ENCODE peak calls at places on chromosome 7, in five cellular contexts. One of them, this sample, is unnamed.

GRCh38 chr7:121279060-121279620 is 49.7 kb upstream of the WNT16 start:
- DNase-seq in left ventricle myocardium inferior: no peak
- DNase-seq in left cardiac atrium: no peak
- DNase-seq in PC-3: no peak
- DNase-seq in NB4: no peak
- DNase-seq in this sample: no peak

GRCh38 chr7:54811925-54812264 is 52.9 kb upstream of the SEC61G start:
- DNase-seq in left ventricle myocardium inferior: no peak
- DNase-seq in left cardiac atrium: no peak
- DNase-seq in PC-3: no peak
- DNase-seq in NB4: no peak
- DNase-seq in this sample: no peak

GRCh38 chr7:37128644-37129043 is 320.0 kb downstream of the ELMO1 start:
- DNase-seq in left ventricle myocardium inferior: no peak
- DNase-seq in left cardiac atrium: peak; percentile 28
- DNase-seq in PC-3: no peak
- DNase-seq in NB4: no peak
- DNase-seq in this sample: no peak

GRCh38 chr7:157228864-157229422 is 90.2 kb downstream of the UBE3C start:
- DNase-seq in left ventricle myocardium inferior: no peak
- DNase-seq in left cardiac atrium: no peak
- DNase-seq in PC-3: peak; percentile 45
- DNase-seq in NB4: peak; percentile 70
- DNase-seq in this sample: no peak

GRCh38 chr7:141451232-141451631 is 100.0 kb upstream of the AGK start:
- DNase-seq in left ventricle myocardium inferior: no peak
- DNase-seq in left cardiac atrium: no peak
- DNase-seq in PC-3: no peak
- DNase-seq in NB4: no peak
- DNase-seq in this sample: no peak

GRCh38 chr7:103766630-103767029 is 222.8 kb downstream of the RELN start:
- DNase-seq in left ventricle myocardium inferior: no peak
- DNase-seq in left cardiac atrium: no peak
- DNase-seq in PC-3: no peak
- DNase-seq in NB4: no peak
- DNase-seq in this sample: no peak

GRCh38 chr7:26307226-26307625 is 15.6 kb downstream of the SNX10 start:
- DNase-seq in left ventricle myocardium inferior: no peak
- DNase-seq in left cardiac atrium: peak; percentile 34
- DNase-seq in PC-3: peak; percentile 61
- DNase-seq in NB4: peak; percentile 83
- DNase-seq in this sample: no peak

GRCh38 chr7:36966039-36966438 is 241.7 kb upstream of the AOAH start:
- DNase-seq in left ventricle myocardium inferior: no peak
- DNase-seq in left cardiac atrium: no peak
- DNase-seq in PC-3: no peak
- DNase-seq in NB4: no peak
- DNase-seq in this sample: no peak

GRCh38 chr7:151073990-151074389 is 6.6 kb downstream of the FASTK start:
- DNase-seq in left ventricle myocardium inferior: no peak
- DNase-seq in left cardiac atrium: no peak
- DNase-seq in PC-3: no peak
- DNase-seq in NB4: no peak
- DNase-seq in this sample: no peak

GRCh38 chr7:113460067-113460466 is 341.7 kb upstream of the SMIM30 start:
- DNase-seq in left ventricle myocardium inferior: no peak
- DNase-seq in left cardiac atrium: no peak
- DNase-seq in PC-3: no peak
- DNase-seq in NB4: no peak
- DNase-seq in this sample: no peak

GRCh38 chr7:134174797-134175261 is 47.7 kb downstream of the LRGUK start:
- DNase-seq in left ventricle myocardium inferior: no peak
- DNase-seq in left cardiac atrium: no peak
- DNase-seq in PC-3: peak; percentile 91
- DNase-seq in NB4: peak; percentile 93
- DNase-seq in this sample: no peak

GRCh38 chr7:88789480-88790064 is 6.0 kb downstream of the TEX47 start:
- DNase-seq in left ventricle myocardium inferior: no peak
- DNase-seq in left cardiac atrium: no peak
- DNase-seq in PC-3: peak; percentile 60
- DNase-seq in NB4: peak; percentile 27
- DNase-seq in this sample: no peak

GRCh38 chr7:105924950-105925349 is 38.1 kb upstream of the CDHR3 start:
- DNase-seq in left ventricle myocardium inferior: no peak
- DNase-seq in left cardiac atrium: no peak
- DNase-seq in PC-3: no peak
- DNase-seq in NB4: no peak
- DNase-seq in this sample: peak; percentile 32

GRCh38 chr7:53218730-53219504 is 183.5 kb downstream of the POM121L12 start:
- DNase-seq in left ventricle myocardium inferior: peak; percentile 22
- DNase-seq in left cardiac atrium: peak; percentile 41
- DNase-seq in PC-3: no peak
- DNase-seq in NB4: no peak
- DNase-seq in this sample: no peak

GRCh38 chr7:140679186-140679585 is 6.4 kb downstream of the ADCK2 start:
- DNase-seq in left ventricle myocardium inferior: no peak
- DNase-seq in left cardiac atrium: no peak
- DNase-seq in PC-3: no peak
- DNase-seq in NB4: no peak
- DNase-seq in this sample: no peak

GRCh38 chr7:23712368-23713284 is 2.6 kb downstream of the STK31 start:
- DNase-seq in left ventricle myocardium inferior: no peak
- DNase-seq in left cardiac atrium: no peak
- DNase-seq in PC-3: peak; percentile 81
- DNase-seq in NB4: peak; percentile 65
- DNase-seq in this sample: no peak

GRCh38 chr7:2066251-2066919 is 166.4 kb downstream of the MAD1L1 start:
- DNase-seq in left ventricle myocardium inferior: no peak
- DNase-seq in left cardiac atrium: no peak
- DNase-seq in PC-3: no peak
- DNase-seq in NB4: no peak
- DNase-seq in this sample: no peak

GRCh38 chr7:21426286-21426957 is 1.5 kb upstream of the SP4 start:
- DNase-seq in left ventricle myocardium inferior: no peak
- DNase-seq in left cardiac atrium: no peak
- DNase-seq in PC-3: peak; percentile 2
- DNase-seq in NB4: peak; percentile 78
- DNase-seq in this sample: no peak

GRCh38 chr7:1909476-1909875 is 239.4 kb downstream of the ELFN1 start:
- DNase-seq in left ventricle myocardium inferior: no peak
- DNase-seq in left cardiac atrium: no peak
- DNase-seq in PC-3: no peak
- DNase-seq in NB4: no peak
- DNase-seq in this sample: no peak

GRCh38 chr7:37028909-37029440 is 304.7 kb upstream of the AOAH start:
- DNase-seq in left ventricle myocardium inferior: no peak
- DNase-seq in left cardiac atrium: no peak
- DNase-seq in PC-3: no peak
- DNase-seq in NB4: no peak
- DNase-seq in this sample: no peak

GRCh38 chr7:50564630-50565558 is at the start of gene DDC:
- DNase-seq in left ventricle myocardium inferior: no peak
- DNase-seq in left cardiac atrium: no peak
- DNase-seq in PC-3: no peak
- DNase-seq in NB4: no peak
- DNase-seq in this sample: no peak

GRCh38 chr7:134954197-134955082 is 31.9 kb upstream of the AGBL3 start:
- DNase-seq in left ventricle myocardium inferior: no peak
- DNase-seq in left cardiac atrium: no peak
- DNase-seq in PC-3: peak; percentile 50
- DNase-seq in NB4: peak; percentile 62
- DNase-seq in this sample: no peak

GRCh38 chr7:153290066-153290465 is 530.5 kb downstream of the ACTR3B start:
- DNase-seq in left ventricle myocardium inferior: no peak
- DNase-seq in left cardiac atrium: no peak
- DNase-seq in PC-3: no peak
- DNase-seq in NB4: no peak
- DNase-seq in this sample: no peak

GRCh38 chr7:70598976-70599375 is 533.0 kb upstream of the GALNT17 start:
- DNase-seq in left ventricle myocardium inferior: no peak
- DNase-seq in left cardiac atrium: no peak
- DNase-seq in PC-3: no peak
- DNase-seq in NB4: peak; percentile 62
- DNase-seq in this sample: no peak

GRCh38 chr7:87627634-87627994 is 584 bp upstream of the RUNDC3B start:
- DNase-seq in left ventricle myocardium inferior: no peak
- DNase-seq in left cardiac atrium: peak; percentile 26
- DNase-seq in PC-3: no peak
- DNase-seq in NB4: no peak
- DNase-seq in this sample: peak; percentile 11

GRCh38 chr7:133310232-133310852 is 57.5 kb downstream of the EXOC4 start:
- DNase-seq in left ventricle myocardium inferior: no peak
- DNase-seq in left cardiac atrium: peak; percentile 63
- DNase-seq in PC-3: no peak
- DNase-seq in NB4: no peak
- DNase-seq in this sample: no peak

GRCh38 chr7:98681951-98682350 is 64.9 kb downstream of the NPTX2 start:
- DNase-seq in left ventricle myocardium inferior: no peak
- DNase-seq in left cardiac atrium: no peak
- DNase-seq in PC-3: no peak
- DNase-seq in NB4: no peak
- DNase-seq in this sample: no peak

GRCh38 chr7:41994046-41994745 is 242.8 kb downstream of the GLI3 start:
- DNase-seq in left ventricle myocardium inferior: no peak
- DNase-seq in left cardiac atrium: no peak
- DNase-seq in PC-3: peak; percentile 34
- DNase-seq in NB4: peak; percentile 26
- DNase-seq in this sample: no peak

GRCh38 chr7:31075006-31075405 is 22.9 kb downstream of the ADCYAP1R1 start:
- DNase-seq in left ventricle myocardium inferior: peak; percentile 6
- DNase-seq in left cardiac atrium: no peak
- DNase-seq in PC-3: no peak
- DNase-seq in NB4: no peak
- DNase-seq in this sample: no peak

GRCh38 chr7:74083928-74084721 is 521 bp downstream of the LIMK1 start:
- DNase-seq in left ventricle myocardium inferior: peak; percentile 40
- DNase-seq in left cardiac atrium: no peak
- DNase-seq in PC-3: peak; percentile 31
- DNase-seq in NB4: peak; percentile 88
- DNase-seq in this sample: no peak

GRCh38 chr7:158498443-158499108 is 89.0 kb downstream of the PTPRN2 start:
- DNase-seq in left ventricle myocardium inferior: no peak
- DNase-seq in left cardiac atrium: no peak
- DNase-seq in PC-3: no peak
- DNase-seq in NB4: no peak
- DNase-seq in this sample: no peak

GRCh38 chr7:84022009-84022408 is 172.6 kb downstream of the SEMA3A start:
- DNase-seq in left ventricle myocardium inferior: no peak
- DNase-seq in left cardiac atrium: no peak
- DNase-seq in PC-3: no peak
- DNase-seq in NB4: no peak
- DNase-seq in this sample: no peak

GRCh38 chr7:44163591-44163990 is 22.5 kb upstream of the MYL7 start:
- DNase-seq in left ventricle myocardium inferior: no peak
- DNase-seq in left cardiac atrium: no peak
- DNase-seq in PC-3: peak; percentile 68
- DNase-seq in NB4: no peak
- DNase-seq in this sample: no peak

GRCh38 chr7:139118234-139118802 is 8.8 kb upstream of the ZC3HAV1 start:
- DNase-seq in left ventricle myocardium inferior: no peak
- DNase-seq in left cardiac atrium: no peak
- DNase-seq in PC-3: peak; percentile 93
- DNase-seq in NB4: peak; percentile 73
- DNase-seq in this sample: no peak